ENCODE peak calls at places on chromosome 19, in seven cellular contexts. I is left lung, V is fibroblast of lung, L is fibroblast of pulmonary artery, K is bronchial epithelial cell, T is lung, B is cardiac fibroblast. H is an unnamed sample.

GRCh38 chr19:3801412-3802096 is 15.4 kb upstream of the MATK start:
- DNase-seq in I (peak), V (peak), L (no peak), K (peak), T (no peak), B (no peak), H (peak)

GRCh38 chr19:35249848-35250711 is 1.3 kb downstream of the LSR start:
- DNase-seq in I (peak), V (no peak), L (no peak), K (no peak), T (peak), B (no peak), H (no peak)

GRCh38 chr19:54418030-54418929 is 3.0 kb downstream of the TTYH1 start:
- DNase-seq in I (no peak), V (peak), L (peak), K (no peak), T (no peak), B (peak), H (no peak)

GRCh38 chr19:42423462-42424344 is 3.5 kb downstream of the LIPE start:
- DNase-seq in I (peak), V (peak), L (peak), K (peak), T (peak), B (peak), H (peak)

GRCh38 chr19:36916991-36917390 is 859 bp downstream of the ZNF568 start:
- DNase-seq in I (no peak), V (peak), L (peak), K (peak), T (no peak), B (peak), H (peak)

GRCh38 chr19:3351702-3352447 is 14.5 kb upstream of the NFIC start:
- DNase-seq in I (peak), V (no peak), L (no peak), K (no peak), T (no peak), B (no peak), H (no peak)

GRCh38 chr19:58573658-58574164 is 576 bp upstream of the MZF1 start:
- DNase-seq in I (no peak), V (no peak), L (no peak), K (no peak), T (no peak), B (no peak), H (no peak)

GRCh38 chr19:48558018-48558684 is 6.2 kb downstream of the SULT2B1 start:
- DNase-seq in I (peak), V (peak), L (peak), K (peak), T (no peak), B (peak), H (peak)

GRCh38 chr19:58020129-58020528 is 13.7 kb upstream of the ZSCAN1 start:
- DNase-seq in I (no peak), V (no peak), L (no peak), K (no peak), T (no peak), B (no peak), H (no peak)

GRCh38 chr19:4773047-4773640 is 18.4 kb upstream of the FEM1A start:
- DNase-seq in I (no peak), V (no peak), L (no peak), K (no peak), T (no peak), B (no peak), H (no peak)

GRCh38 chr19:2983351-2984195 is 6.2 kb downstream of the TLE6 start:
- DNase-seq in I (no peak), V (peak), L (peak), K (peak), T (no peak), B (peak), H (peak)

GRCh38 chr19:3665681-3666544 is 34.4 kb downstream of the PIP5K1C start:
- DNase-seq in I (peak), V (no peak), L (no peak), K (no peak), T (peak), B (peak), H (peak)

GRCh38 chr19:55486971-55487883 is 1.0 kb upstream of the SSC5D start:
- DNase-seq in I (peak), V (peak), L (peak), K (peak), T (no peak), B (peak), H (peak)

GRCh38 chr19:45769821-45770191 is 754 bp upstream of the SIX5 start:
- DNase-seq in I (peak), V (no peak), L (peak), K (peak), T (no peak), B (peak), H (peak)

GRCh38 chr19:32866564-32867265 is 2.9 kb downstream of the SLC7A9 start:
- DNase-seq in I (peak), V (no peak), L (no peak), K (no peak), T (no peak), B (no peak), H (no peak)

GRCh38 chr19:1503925-1504430 is 8.8 kb downstream of the ADAMTSL5 start:
- DNase-seq in I (no peak), V (no peak), L (no peak), K (no peak), T (no peak), B (no peak), H (no peak)

GRCh38 chr19:13169769-13170168 is 19.6 kb downstream of the IER2 start:
- DNase-seq in I (no peak), V (peak), L (no peak), K (peak), T (no peak), B (peak), H (peak)

GRCh38 chr19:4713384-4713951 is 10.2 kb downstream of the DPP9 start:
- DNase-seq in I (no peak), V (peak), L (peak), K (peak), T (peak), B (peak), H (peak)

GRCh38 chr19:44071824-44072542 is at the start of gene ZNF284:
- DNase-seq in I (peak), V (peak), L (peak), K (peak), T (peak), B (peak), H (peak)

GRCh38 chr19:13902993-13903555 is 2.8 kb downstream of the BRME1 start:
- DNase-seq in I (no peak), V (no peak), L (peak), K (no peak), T (no peak), B (peak), H (no peak)

GRCh38 chr19:18860302-18860700 is 28.5 kb downstream of the UPF1 start:
- DNase-seq in I (no peak), V (no peak), L (no peak), K (no peak), T (no peak), B (no peak), H (no peak)

GRCh38 chr19:12946092-12946845 is 607 bp downstream of the RAD23A start:
- DNase-seq in I (peak), V (peak), L (peak), K (peak), T (peak), B (peak), H (peak)

DNA sequence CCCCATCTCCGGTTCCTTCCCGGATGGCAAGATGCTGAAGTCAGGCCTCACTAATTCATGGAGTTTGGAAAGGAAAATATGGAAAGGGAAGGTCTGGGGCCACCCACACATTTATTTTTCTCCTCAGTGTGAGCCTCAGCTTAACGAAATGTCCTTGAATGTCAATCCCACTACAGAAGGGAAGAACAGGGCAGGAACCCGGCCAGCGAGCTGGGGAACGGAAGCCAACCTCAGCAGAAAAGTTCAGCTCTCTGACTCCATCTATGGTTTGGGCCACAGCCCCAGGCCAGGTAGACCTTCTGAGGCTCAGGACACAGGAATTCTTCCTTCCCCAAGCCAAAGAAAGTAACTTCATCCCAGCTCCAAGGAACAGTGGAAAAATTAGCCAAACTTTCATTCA is 8.4 kb downstream of the C19orf12 start:
- DNase-seq in I (no peak), V (no peak), L (no peak), K (no peak), T (no peak), B (no peak), H (no peak)
- TF ChIP-seq CTCF in I (no peak), V (no peak), L (no peak), K (no peak), T (no peak), B (no peak), H (no peak)

GRCh38 chr19:50719566-50719965 is at the start of gene SHANK1:
- DNase-seq in I (no peak), V (no peak), L (no peak), K (no peak), T (no peak), B (no peak), H (no peak)
- H3K4me3 ChIP-seq in I (no peak), V (peak), L (peak), K (no peak), T (no peak), B (peak), H (no peak)

GRCh38 chr19:17424743-17425365 is 5.0 kb downstream of the MVB12A start:
- DNase-seq in I (peak), V (peak), L (peak), K (no peak), T (no peak), B (peak), H (peak)
- TF ChIP-seq CTCF in I (no peak), V (peak), L (peak), K (peak), T (no peak), B (peak), H (peak)

GRCh38 chr19:9937001-9937411 is 691 bp upstream of the OLFM2 start:
- DNase-seq in I (no peak), V (no peak), L (no peak), K (no peak), T (no peak), B (no peak), H (no peak)
- H3K4me3 ChIP-seq in I (no peak), V (no peak), L (no peak), K (no peak), T (no peak), B (no peak), H (no peak)

GRCh38 chr19:7597689-7598088 is 2.0 kb downstream of the CAMSAP3 start:
- DNase-seq in I (no peak), V (no peak), L (no peak), K (no peak), T (no peak), B (no peak), H (peak)
- TF ChIP-seq CTCF in I (no peak), V (no peak), L (no peak), K (peak), T (no peak), B (no peak), H (no peak)

H was measured in epithelial cell of esophagus.